ENCODE peak calls at places on chromosomes 4 and X, in four cellular contexts. G is WTC11, B is HepG2, F is K562. L is an unnamed sample.

GRCh38 chr4:44447563-44448504 is 775 bp downstream of the KCTD8 start:
- DNase-seq in F (no peak), G (peak), B (no peak), L (peak)

GRCh38 chr4:27714073-27714472 is 853.4 kb downstream of the STIM2 start:
- DNase-seq in B (no peak), F (no peak), G (no peak), L (no peak)

GRCh38 chr4:152643153-152644035 is 36.4 kb downstream of the TMEM154 start:
- DNase-seq in F (peak), B (no peak), G (no peak), L (no peak)

GRCh38 chr4:82865592-82865991 is 25.4 kb downstream of the SEC31A start:
- DNase-seq in B (peak), G (no peak), F (no peak), L (no peak)

GRCh38 chr4:185282968-185283367 is 73.6 kb downstream of the SNX25 start:
- DNase-seq in G (no peak), B (no peak), F (peak), L (no peak)

GRCh38 chrX:82721891-82722290 is 786.2 kb upstream of the POU3F4 start:
- DNase-seq in F (no peak), B (no peak), G (no peak), L (no peak)

GRCh38 chr4:108118505-108118904 is 50.2 kb downstream of the LEF1 start:
- DNase-seq in B (peak), G (no peak), F (peak), L (no peak)

GRCh38 chr4:2357821-2358745 is 60.4 kb downstream of the ZFYVE28 start:
- DNase-seq in G (no peak), B (no peak), F (no peak), L (no peak)

GRCh38 chrX:73127700-73128241 is 48.5 kb upstream of the PABPC1L2A start:
- DNase-seq in B (no peak), F (no peak), G (peak), L (peak)

GRCh38 chr4:83489711-83490326 is 4.9 kb upstream of the ABRAXAS1 start:
- DNase-seq in G (peak), F (peak), B (no peak), L (no peak)

DNA sequence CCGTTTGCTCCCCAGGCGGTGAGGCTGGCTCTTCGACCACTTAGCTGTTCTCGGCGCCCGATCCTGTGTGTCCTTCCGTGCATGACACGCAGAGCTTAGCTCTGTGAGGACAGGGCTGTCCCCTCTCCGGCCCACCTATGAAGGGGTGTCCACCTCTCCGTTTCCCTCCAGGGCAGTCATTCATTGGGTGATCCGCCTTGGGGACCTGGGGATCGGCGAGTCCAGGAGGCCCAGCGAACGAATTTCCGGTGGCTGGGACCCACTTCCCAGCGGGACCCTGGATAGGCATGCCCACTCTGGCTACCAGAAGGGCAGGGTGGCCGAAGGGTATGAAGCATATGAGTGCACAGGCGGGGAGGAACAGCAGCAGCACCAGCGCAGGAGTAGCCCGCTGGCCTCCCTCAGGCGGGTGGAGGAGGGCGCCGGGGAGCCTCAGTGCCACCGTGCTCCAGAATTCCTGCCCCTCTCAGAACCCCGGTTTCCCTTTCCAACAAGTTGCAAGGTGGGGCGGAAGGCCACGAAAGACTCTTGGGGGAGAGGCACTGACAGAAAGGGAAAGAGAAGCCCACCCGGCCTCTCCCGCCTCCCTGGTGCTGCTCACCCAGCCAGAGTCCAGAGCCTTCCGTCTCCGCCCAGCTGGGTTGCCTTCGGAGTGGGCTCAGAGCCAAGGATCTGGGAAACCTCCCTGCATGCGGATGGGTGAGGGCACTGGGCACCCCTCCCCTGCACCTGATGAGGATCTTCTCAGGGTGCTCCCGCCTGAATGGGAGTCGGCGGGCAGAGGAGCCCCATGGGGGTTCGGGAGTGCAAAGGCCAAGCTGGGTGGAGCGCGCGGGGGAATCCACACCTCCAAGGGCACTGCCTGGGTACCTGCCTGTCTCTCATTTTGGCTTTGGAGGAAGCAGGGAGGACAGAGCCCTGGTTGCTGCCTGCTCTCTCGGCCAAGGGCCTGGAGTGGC is 8.6 kb downstream of the HMX1 start:
- DNase-seq in B (no peak), G (no peak), F (no peak), L (no peak)
- TF ChIP-seq SP1 in B (no peak), G (no peak), F (no peak), L (no peak)

GRCh38 chrX:71534773-71535544 is 2.1 kb downstream of the OGT start:
- DNase-seq in G (no peak), F (no peak), B (peak), L (no peak)

GRCh38 chrX:71533850-71534515 is 1.1 kb downstream of the OGT start:
- DNase-seq in G (peak), B (peak), F (peak), L (peak)

GRCh38 chrX:71533514-71533849 is 578 bp downstream of the OGT start:
- DNase-seq in B (no peak), F (no peak), G (no peak), L (no peak)

GRCh38 chrX:71532753-71533425 is at the start of gene OGT:
- DNase-seq in F (peak), G (peak), B (peak), L (peak)

GRCh38 chrX:71532078-71532752 is 689 bp upstream of the OGT start:
- DNase-seq in G (no peak), F (peak), B (no peak), L (peak)
- TF ChIP-seq ELF4 in G (no peak), F (no peak), B (no peak), L (no peak)

GRCh38 chrX:134626434-134626833 is 31.8 kb downstream of the PLAC1 start:
- DNase-seq in B (no peak), G (no peak), F (no peak), L (no peak)
- TF ChIP-seq SP1 in B (no peak), G (no peak), F (no peak), L (no peak)

DNA sequence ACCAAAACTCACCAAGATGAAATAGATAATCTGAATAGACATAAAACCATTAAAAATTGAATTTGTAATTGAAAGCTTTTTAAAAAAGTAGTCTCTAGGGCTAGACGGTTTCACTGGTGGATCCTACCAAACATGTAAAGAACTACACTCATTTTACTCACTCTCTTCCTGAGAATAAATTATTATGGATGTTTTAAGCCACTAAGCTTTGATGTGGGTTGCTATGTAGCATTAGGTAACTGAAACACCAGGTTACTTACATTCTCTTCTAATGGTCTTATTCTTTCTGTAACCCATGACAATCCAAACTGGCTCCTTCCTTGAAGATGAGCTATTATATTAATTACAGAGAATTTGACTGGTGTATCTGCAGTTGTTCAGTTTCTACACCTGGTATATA is 385.1 kb downstream of the PPP1R2C start:
- DNase-seq in G (no peak), F (no peak), B (no peak), L (no peak)
- TF ChIP-seq ELF4 in G (no peak), F (no peak), B (no peak), L (no peak)

DNA sequence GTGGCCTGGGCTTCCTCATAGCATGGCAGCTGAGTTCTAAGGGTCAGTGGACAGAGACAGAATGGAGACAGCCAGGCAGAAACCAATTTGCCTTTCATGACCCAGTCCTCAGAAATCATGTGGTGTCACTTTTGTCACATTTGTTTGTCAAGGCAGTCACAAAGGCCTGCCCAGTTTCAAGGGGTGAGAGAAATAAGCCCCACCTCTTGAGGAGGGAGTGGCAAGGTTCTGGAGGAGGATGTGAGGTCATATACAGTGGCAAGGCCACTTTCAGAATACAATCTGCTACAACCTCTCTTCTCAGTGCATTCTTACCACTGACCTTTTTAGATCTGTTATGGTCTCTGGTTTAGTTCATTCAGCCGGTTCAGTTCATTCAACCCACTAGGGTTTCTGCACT is 103.7 kb upstream of the BCOR start:
- DNase-seq in G (no peak), B (no peak), F (no peak), L (no peak)
- TF ChIP-seq SP1 in G (no peak), B (no peak), F (no peak), L (no peak)

GRCh38 chr4:86498560-86499166 is 95.5 kb upstream of the PTPN13 start:
- DNase-seq in F (peak), B (peak), G (no peak), L (peak)

GRCh38 chr4:86493460-86493859 is 100.7 kb upstream of the PTPN13 start:
- DNase-seq in G (no peak), B (no peak), F (no peak), L (no peak)

GRCh38 chr4:86497131-86497530 is 97.0 kb upstream of the PTPN13 start:
- DNase-seq in B (no peak), F (no peak), G (no peak), L (no peak)

GRCh38 chr4:86497980-86498379 is 96.1 kb upstream of the PTPN13 start:
- DNase-seq in B (no peak), G (no peak), F (no peak), L (no peak)

DNA sequence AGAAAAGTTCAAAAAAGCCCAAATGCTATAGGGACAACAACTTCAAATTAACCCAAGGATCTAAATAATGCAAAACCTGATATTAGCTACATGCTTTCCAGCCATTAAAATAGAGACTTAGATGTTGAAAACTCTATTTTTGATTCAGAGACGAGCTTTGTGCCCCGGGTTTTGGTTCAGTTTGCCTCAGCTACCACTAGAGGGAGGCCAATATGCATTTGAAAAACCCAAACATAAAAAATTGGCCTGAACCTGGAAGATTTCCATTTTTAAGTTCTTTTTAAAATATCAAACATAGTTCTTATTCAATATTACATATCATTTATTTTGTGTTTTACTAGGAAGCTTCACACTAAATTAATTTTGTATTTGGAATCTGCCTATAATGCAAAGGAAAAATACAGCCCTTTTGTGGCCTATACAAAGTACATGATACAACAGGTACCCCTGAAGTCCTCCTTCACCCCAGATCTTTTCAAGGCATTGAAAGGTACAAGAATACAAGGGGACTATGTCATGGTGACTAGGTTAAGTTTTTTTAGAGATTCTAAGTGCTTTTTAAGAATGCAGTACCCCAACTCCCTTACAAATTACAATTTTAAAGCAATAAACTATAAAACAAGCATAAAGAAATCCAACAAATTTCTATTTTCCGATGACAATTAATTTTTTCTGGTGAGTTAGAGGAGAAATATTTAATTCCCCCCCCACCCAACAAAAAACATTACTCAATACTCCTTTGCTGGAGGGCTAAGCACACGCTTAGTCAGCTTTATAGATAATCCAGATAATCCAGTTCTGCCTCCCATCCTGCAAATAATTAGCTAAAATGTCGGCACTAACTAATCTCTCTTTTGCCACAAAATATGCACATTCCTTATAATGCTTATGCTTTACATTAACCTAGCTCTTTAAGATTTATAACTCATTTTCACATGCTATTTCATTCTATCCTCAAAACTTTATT is 97.7 kb upstream of the PTPN13 start:
- DNase-seq in B (no peak), F (peak), G (peak), L (peak)
- TF ChIP-seq ELF4 in B (no peak), F (no peak), G (no peak), L (no peak)

GRCh38 chrX:103811858-103812257 is 20.2 kb downstream of the RAB9B start:
- DNase-seq in B (peak), G (no peak), F (no peak), L (no peak)
- TF ChIP-seq SP1 in B (no peak), G (no peak), F (no peak), L (no peak)

GRCh38 chr4:76726631-76727030 is 171.3 kb downstream of the SOWAHB start:
- DNase-seq in F (no peak), G (no peak), B (no peak), L (no peak)
- TF ChIP-seq ELF4 in F (no peak), G (no peak), B (no peak), L (no peak)